ENCODE peak calls at places on chromosomes 11 and 22, in seven cellular contexts. J is NB4; F is nephron progenitor cell; M is choroid plexus epithelial cell; B is naive thymus-derived CD8-positive, alpha-beta T cell; W is NCI-H1048; N is mucosa of descending colon. V is an unnamed sample.
A peak's percentile ranks its signal among the peaks of the same experiment; 100 is the strongest.

GRCh38 chr11:103696130-103696529 is 340.3 kb upstream of the DDI1 start:
- DNase-seq in M (no peak), W (no peak), N (no peak), F (no peak), B (no peak), J (no peak), V (no peak)

GRCh38 chr11:24575392-24575791 is 78.5 kb downstream of the LUZP2 start:
- DNase-seq in J (no peak), W (no peak), F (no peak), B (no peak), N (no peak), M (peak; percentile 75), V (peak; percentile 83)

GRCh38 chr11:67066333-67066709 is 9.7 kb downstream of the RHOD start:
- DNase-seq in N (no peak), W (no peak), B (no peak), J (no peak), F (no peak), M (no peak), V (no peak)

GRCh38 chr11:83612891-83613766 is 327.0 kb upstream of the CCDC90B start:
- DNase-seq in M (no peak), B (no peak), N (no peak), J (no peak), F (no peak), W (no peak), V (no peak)

GRCh38 chr22:24265734-24266133 is 4.9 kb upstream of the SPECC1L start:
- DNase-seq in J (no peak), N (no peak), F (no peak), B (no peak), W (no peak), M (no peak), V (no peak)

GRCh38 chr11:123577081-123577598 is 77.3 kb downstream of the SCN3B start:
- DNase-seq in J (peak; percentile 60), B (peak; percentile 19), M (peak; percentile 66), F (peak; percentile 91), W (no peak), N (peak; percentile 80), V (peak; percentile 64)

GRCh38 chr22:20211997-20212753 is 55.9 kb downstream of the RTN4R start:
- DNase-seq in B (no peak), N (peak; percentile 77), W (no peak), M (peak; percentile 23), J (no peak), F (no peak), V (peak; percentile 12)

GRCh38 chr11:12026331-12027211 is 18.1 kb upstream of the DKK3 start:
- DNase-seq in W (no peak), M (no peak), J (no peak), F (no peak), B (no peak), N (no peak), V (no peak)

GRCh38 chr11:2928605-2929510 is at the start of gene PHLDA2:
- DNase-seq in B (peak; percentile 49), F (peak; percentile 59), J (peak; percentile 54), W (no peak), M (peak; percentile 74), N (peak; percentile 84), V (peak; percentile 71)

GRCh38 chr22:44918925-44919392 is 90.8 kb downstream of the PHF21B start:
- DNase-seq in B (no peak), F (no peak), M (no peak), W (no peak), N (no peak), J (no peak), V (no peak)

GRCh38 chr22:45006873-45007246 is 2.9 kb downstream of the PHF21B start:
- DNase-seq in M (no peak), F (no peak), N (no peak), J (no peak), W (no peak), B (no peak), V (no peak)

GRCh38 chr11:43410394-43410793 is 51.7 kb downstream of the TTC17 start:
- DNase-seq in F (no peak), J (no peak), M (no peak), W (no peak), B (no peak), N (no peak), V (no peak)

GRCh38 chr22:22068025-22068424 is 85.4 kb upstream of the TOP3B start:
- DNase-seq in N (no peak), W (no peak), B (no peak), F (no peak), M (no peak), J (peak; percentile 38), V (no peak)

GRCh38 chr11:47586043-47586442 is 435 bp upstream of the FAM180B start:
- DNase-seq in N (no peak), F (no peak), M (no peak), B (no peak), J (no peak), W (no peak), V (no peak)

GRCh38 chr11:7046474-7046873 is 26.2 kb downstream of the NLRP14 start:
- DNase-seq in N (no peak), W (no peak), F (no peak), J (no peak), B (no peak), M (peak; percentile 54), V (peak; percentile 63)

V was measured in fibroblast of pulmonary artery.